ENCODE peak calls at places on chromosomes 2 and 18, in seven cellular contexts. M is A549; O is left ventricle myocardium inferior; W is spleen; U is CD4-positive, alpha-beta memory T cell; E is fibroblast of lung; Q is Peyer's patch. J is an unnamed sample.

GRCh38 chr2:112032615-112033457 is 22.2 kb upstream of the TMEM87B start:
- DNase-seq in U (no peak), M (no peak), Q (no peak), O (no peak), E (peak; percentile 74), W (no peak), J (no peak)

GRCh38 chr2:3651686-3652516 is 6.1 kb upstream of the ALLC start:
- DNase-seq in U (peak; percentile 82), W (peak; percentile 92), O (no peak), Q (peak; percentile 70), E (peak; percentile 50), M (no peak), J (peak; percentile 87)

GRCh38 chr2:134460583-134460998 is 206.7 kb downstream of the MGAT5 start:
- DNase-seq in E (peak; percentile 48), U (peak; percentile 34), W (peak; percentile 83), O (peak; percentile 48), Q (peak; percentile 59), M (peak; percentile 78), J (peak; percentile 86)

GRCh38 chr2:233838251-233838650 is 16.1 kb downstream of the HJURP start:
- DNase-seq in M (no peak), E (no peak), Q (peak; percentile 5), W (peak; percentile 20), U (no peak), O (no peak), J (no peak)

GRCh38 chr2:191069606-191070005 is 55.6 kb upstream of the STAT1 start:
- DNase-seq in U (no peak), Q (no peak), O (no peak), W (no peak), M (no peak), E (no peak), J (no peak)

GRCh38 chr2:71861186-71862160 is 286.2 kb downstream of the CYP26B1 start:
- DNase-seq in E (no peak), W (no peak), M (no peak), U (no peak), Q (no peak), O (no peak), J (no peak)

GRCh38 chr18:9989481-9989880 is 75.7 kb downstream of the VAPA start:
- DNase-seq in M (no peak), E (no peak), Q (no peak), U (no peak), O (no peak), W (no peak), J (peak; percentile 78)

GRCh38 chr2:87996570-87996969 is 19.8 kb downstream of the RNU2-63P start:
- DNase-seq in O (no peak), U (no peak), M (no peak), E (no peak), W (no peak), Q (no peak), J (no peak)

GRCh38 chr2:135951071-135951583 is 34.3 kb downstream of the DARS1 start:
- DNase-seq in U (no peak), Q (no peak), W (no peak), M (no peak), E (no peak), O (no peak), J (no peak)

GRCh38 chr2:204892506-204893255 is 347.4 kb downstream of the PARD3B start:
- DNase-seq in W (no peak), Q (no peak), M (no peak), E (no peak), U (peak; percentile 27), O (no peak), J (no peak)

GRCh38 chr2:75560022-75560767 is 544 bp downstream of the EVA1A start:
- DNase-seq in E (peak; percentile 51), O (peak; percentile 33), W (no peak), Q (no peak), U (no peak), M (peak; percentile 31), J (peak; percentile 67)

GRCh38 chr2:11719230-11719977 is 27.0 kb upstream of the LPIN1 start:
- DNase-seq in M (no peak), W (no peak), U (no peak), Q (no peak), E (no peak), O (no peak), J (no peak)

GRCh38 chr18:11411021-11411420 is 198.4 kb upstream of the SLC35G4 start:
- DNase-seq in E (peak; percentile 46), Q (no peak), U (no peak), M (no peak), O (no peak), W (no peak), J (no peak)

DNA sequence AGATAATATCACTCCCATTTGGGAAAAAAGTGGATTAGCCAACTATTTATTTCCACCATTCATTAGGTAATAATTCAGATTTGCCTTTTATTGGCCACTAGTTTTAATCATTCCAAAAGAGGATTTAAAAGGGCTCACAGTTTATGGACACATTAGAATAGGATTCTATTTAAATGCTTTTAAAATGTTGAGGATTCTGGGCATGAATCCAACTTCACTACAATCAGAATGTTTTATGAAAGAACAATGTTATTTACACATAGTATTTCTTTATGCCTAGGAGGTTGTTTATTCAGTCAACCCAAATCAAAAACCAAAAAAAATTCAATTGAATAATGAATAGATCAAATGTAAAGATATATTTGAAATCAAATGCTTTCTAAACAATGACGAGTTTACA is 232.2 kb downstream of the GULP1 start:
- DNase-seq in O (no peak), U (no peak), E (peak; percentile 31), M (no peak), Q (no peak), W (no peak), J (no peak)
- H3K4me1 ChIP-seq in O (peaks cover 8% of the 10 kb centered on the region), U (no peaks in the 10 kb centered on the region), E (peaks cover 11% of the 10 kb centered on the region), M (peaks cover 8% of the 10 kb centered on the region), Q (no peaks in the 10 kb centered on the region), W (no peaks in the 10 kb centered on the region), J (no peaks in the 10 kb centered on the region)

GRCh38 chr2:182062329-182062972 is 76.8 kb downstream of the PPP1R1C start:
- DNase-seq in M (no peak), O (no peak), W (no peak), U (no peak), Q (no peak), E (no peak), J (no peak)

GRCh38 chr2:182061739-182062138 is 76.1 kb downstream of the PPP1R1C start:
- DNase-seq in M (no peak), O (no peak), E (no peak), U (no peak), W (no peak), Q (no peak), J (no peak)

GRCh38 chr2:182066439-182067061 is 80.9 kb downstream of the PPP1R1C start:
- DNase-seq in U (no peak), Q (no peak), W (no peak), M (no peak), O (no peak), E (peak; percentile 99), J (no peak)

GRCh38 chr2:182067393-182067792 is 81.7 kb downstream of the PPP1R1C start:
- DNase-seq in W (no peak), Q (no peak), U (no peak), O (no peak), E (no peak), M (no peak), J (no peak)

GRCh38 chr2:182064024-182064880 is 78.6 kb downstream of the PPP1R1C start:
- DNase-seq in M (no peak), W (no peak), Q (no peak), O (peak; percentile 43), U (no peak), E (peak; percentile 48), J (peak; percentile 29)
- H3K4me3 ChIP-seq in M (no peak overlapping the region), W (no peak overlapping the region), Q (no peak overlapping the region), O (no peak overlapping the region), U (no peak overlapping the region), E (no peak overlapping the region), J (no peak overlapping the region)

GRCh38 chr2:53786371-53787254 is at the start of the genes ASB3 and ERLEC1:
- DNase-seq in W (peak; percentile 98), Q (peak; percentile 90), E (peak; percentile 91), M (peak; percentile 92), U (peak; percentile 87), O (peak; percentile 90), J (peak; percentile 96)
- H3K4me1 ChIP-seq in W (peaks cover 42% of the 10 kb centered on the region), Q (peaks cover 3% of the 10 kb centered on the region), E (no peaks in the 10 kb centered on the region), M (peaks cover 17% of the 10 kb centered on the region), U (peaks cover 49% of the 10 kb centered on the region), O (peaks cover 70% of the 10 kb centered on the region), J (no peaks in the 10 kb centered on the region)

GRCh38 chr2:227765788-227766187 is 20.1 kb downstream of the SCYGR8 start:
- DNase-seq in W (no peak), Q (no peak), E (no peak), U (no peak), O (no peak), M (no peak), J (no peak)

GRCh38 chr2:227761734-227762476 is 16.2 kb downstream of the SCYGR8 start:
- DNase-seq in Q (no peak), O (no peak), M (peak; percentile 84), U (no peak), W (no peak), E (no peak), J (no peak)

GRCh38 chr2:227767830-227768229 is 22.1 kb downstream of the SCYGR8 start:
- DNase-seq in O (no peak), U (no peak), W (no peak), E (no peak), M (no peak), Q (no peak), J (no peak)

GRCh38 chr2:227772197-227772661 is 26.5 kb downstream of the SCYGR8 start:
- DNase-seq in W (no peak), E (no peak), U (no peak), O (no peak), M (no peak), Q (no peak), J (no peak)

GRCh38 chr2:227766361-227766883 is 20.7 kb downstream of the SCYGR8 start:
- DNase-seq in O (peak; percentile 75), U (peak; percentile 43), W (peak; percentile 89), E (peak; percentile 75), M (peak; percentile 85), Q (peak; percentile 59), J (peak; percentile 77)
- H3K4me3 ChIP-seq in O (no peak overlapping the region), U (no peak overlapping the region), W (no peak overlapping the region), E (no peak overlapping the region), M (no peak overlapping the region), Q (no peak overlapping the region), J (no peak overlapping the region)

GRCh38 chr2:218224206-218224605 is 7.2 kb downstream of the ARPC2 start:
- DNase-seq in W (no peak), O (no peak), M (no peak), E (no peak), U (no peak), Q (no peak), J (no peak)

GRCh38 chr2:218229851-218230250 is 12.9 kb downstream of the ARPC2 start:
- DNase-seq in U (no peak), M (no peak), W (no peak), Q (no peak), E (no peak), O (no peak), J (no peak)

GRCh38 chr2:218228366-218229092 is 11.5 kb downstream of the ARPC2 start:
- DNase-seq in Q (no peak), O (no peak), U (no peak), M (peak; percentile 20), E (no peak), W (no peak), J (no peak)

GRCh38 chr2:218229239-218229638 is 12.2 kb downstream of the ARPC2 start:
- DNase-seq in O (no peak), W (no peak), Q (peak; percentile 32), E (peak; percentile 82), M (peak; percentile 23), U (peak; percentile 56), J (no peak)

DNA sequence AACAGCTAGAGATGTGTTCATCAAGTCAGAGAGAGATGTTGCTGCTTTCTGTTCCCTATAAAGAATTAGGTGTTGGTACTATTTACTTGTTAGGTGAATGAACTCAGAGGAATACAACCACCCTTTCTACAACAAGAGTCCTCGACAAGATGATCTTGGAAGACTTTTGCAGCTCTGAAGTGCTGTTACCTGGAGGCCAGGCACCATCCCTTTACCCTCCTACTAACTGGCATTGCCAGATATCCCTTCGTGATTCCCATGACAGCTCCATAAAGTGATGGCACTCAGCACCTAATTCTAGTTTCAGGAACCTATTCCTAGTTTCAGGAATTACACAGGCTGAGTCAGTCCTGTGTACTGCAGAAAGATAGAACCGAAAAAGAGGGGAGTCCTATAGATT is 9.9 kb downstream of the ARPC2 start:
- DNase-seq in E (no peak), M (no peak), U (no peak), Q (no peak), W (no peak), O (no peak), J (no peak)
- H3K4me1 ChIP-seq in E (peaks cover 19% of the 10 kb centered on the region), M (peaks cover 33% of the 10 kb centered on the region), U (peaks cover 96% of the 10 kb centered on the region), Q (peaks cover 7% of the 10 kb centered on the region), W (peaks cover 88% of the 10 kb centered on the region), O (peaks cover 75% of the 10 kb centered on the region), J (peaks cover 16% of the 10 kb centered on the region)